ENCODE peak calls at places on chromosomes 3 and 15, in six cellular contexts. S is cardiac muscle cell; Q is CD4-positive, alpha-beta T cell; L is brain microvascular endothelial cell; R is COLO829; V is ELR. G is an unnamed sample.

GRCh38 chr3:182241777-182242556 is 530.2 kb downstream of the SOX2 start:
- DNase-seq in S (peak), Q (no peak), V (no peak), R (no peak), L (no peak), G (peak)

GRCh38 chr15:77904436-77904821 is 173.1 kb downstream of the TBC1D2B start:
- DNase-seq in V (no peak), L (no peak), Q (no peak), S (no peak), R (no peak), G (no peak)

GRCh38 chr3:169237181-169237580 is 426.3 kb downstream of the MECOM start:
- DNase-seq in R (no peak), S (peak), V (no peak), Q (no peak), L (peak), G (no peak)

GRCh38 chr3:58059349-58060321 is 51.4 kb downstream of the FLNB start:
- DNase-seq in L (peak), Q (no peak), S (peak), V (peak), R (no peak), G (no peak)

GRCh38 chr3:169362261-169362660 is 301.3 kb downstream of the MECOM start:
- DNase-seq in Q (no peak), L (no peak), R (no peak), V (peak), S (peak), G (peak)

GRCh38 chr3:15409239-15409638 is 18.1 kb downstream of the METTL6 start:
- DNase-seq in L (no peak), R (no peak), Q (no peak), S (peak), V (peak), G (no peak)

GRCh38 chr3:13877911-13878710 is 1.8 kb downstream of the WNT7A start:
- DNase-seq in R (no peak), S (no peak), V (no peak), L (no peak), Q (no peak), G (no peak)

GRCh38 chr3:152835311-152836102 is 576 bp downstream of the P2RY1 start:
- DNase-seq in Q (no peak), V (peak), R (peak), L (peak), S (peak), G (peak)

GRCh38 chr15:75228787-75229186 is 27.1 kb downstream of the C15orf39 start:
- DNase-seq in R (no peak), L (no peak), Q (no peak), S (no peak), V (no peak), G (no peak)

GRCh38 chr3:156033428-156033827 is 87.0 kb upstream of the KCNAB1 start:
- DNase-seq in S (no peak), R (peak), V (no peak), L (no peak), Q (no peak), G (no peak)

GRCh38 chr15:52008698-52009434 is 10.2 kb upstream of the MAPK6 start:
- DNase-seq in L (no peak), R (no peak), V (no peak), S (no peak), Q (no peak), G (no peak)

GRCh38 chr15:95742836-95743235 is 587.7 kb upstream of the NR2F2 start:
- DNase-seq in L (no peak), R (no peak), V (no peak), Q (no peak), S (peak), G (no peak)

GRCh38 chr3:101084404-101084803 is 91.2 kb upstream of the ABI3BP start:
- DNase-seq in Q (no peak), R (no peak), V (peak), S (no peak), L (no peak), G (peak)

GRCh38 chr15:86743283-86743903 is 663.7 kb downstream of the AGBL1 start:
- DNase-seq in S (no peak), Q (peak), L (no peak), R (peak), V (peak), G (no peak)

GRCh38 chr3:97917813-97918536 is 54.3 kb downstream of the RIOX2 start:
- DNase-seq in S (peak), R (no peak), Q (no peak), V (no peak), L (no peak), G (no peak)

GRCh38 chr3:12948891-12949711 is 107.7 kb upstream of the RPL32 start:
- DNase-seq in Q (no peak), L (peak), S (peak), R (peak), V (peak), G (no peak)

GRCh38 chr15:36449084-36449661 is 130.3 kb upstream of the CDIN1 start:
- DNase-seq in R (no peak), L (no peak), Q (no peak), V (no peak), S (no peak), G (no peak)

GRCh38 chr3:98914210-98915080 is 12.9 kb upstream of the DCBLD2 start:
- DNase-seq in L (no peak), V (no peak), Q (no peak), S (no peak), R (no peak), G (no peak)

GRCh38 chr3:106428565-106428994 is 559.8 kb upstream of the CBLB start:
- DNase-seq in L (peak), V (peak), Q (no peak), R (peak), S (peak), G (peak)

GRCh38 chr3:150277444-150277843 is 130.7 kb upstream of the TSC22D2 start:
- DNase-seq in L (no peak), V (no peak), R (peak), S (no peak), Q (no peak), G (no peak)

GRCh38 chr15:60044636-60045273 is 40.6 kb downstream of the FOXB1 start:
- DNase-seq in S (no peak), R (no peak), L (no peak), V (no peak), Q (no peak), G (no peak)

GRCh38 chr15:38530113-38530512 is 34.5 kb downstream of the RASGRP1 start:
- DNase-seq in V (peak), L (no peak), S (no peak), R (no peak), Q (no peak), G (no peak)

GRCh38 chr15:88223099-88223498 is 33.4 kb downstream of the NTRK3 start:
- DNase-seq in S (no peak), R (no peak), V (no peak), L (no peak), Q (no peak), G (no peak)

GRCh38 chr15:76337047-76337738 is 620 bp downstream of the ISL2 start:
- DNase-seq in V (peak), S (no peak), Q (no peak), R (peak), L (no peak), G (no peak)

GRCh38 chr3:129824926-129825541 is 68.5 kb downstream of the TMCC1 start:
- DNase-seq in S (peak), L (no peak), V (peak), R (peak), Q (no peak), G (peak)

GRCh38 chr3:122858373-122858772 is 63.5 kb downstream of the SLC49A4 start:
- DNase-seq in S (peak), R (peak), V (peak), Q (no peak), L (peak), G (peak)

GRCh38 chr3:42831321-42831713 is 22.1 kb downstream of the ACKR2 start:
- DNase-seq in S (peak), Q (peak), L (peak), R (peak), V (peak), G (no peak)

GRCh38 chr15:99426431-99427105 is 139.2 kb upstream of the MEF2A start:
- DNase-seq in S (no peak), V (no peak), L (no peak), Q (peak), R (no peak), G (no peak)

GRCh38 chr3:37935756-37936666 is 54.6 kb upstream of the VILL start:
- DNase-seq in V (peak), S (peak), L (peak), Q (no peak), R (peak), G (peak)

GRCh38 chr3:62421275-62421674 is 47.9 kb upstream of the FEZF2 start:
- DNase-seq in Q (no peak), S (no peak), V (no peak), R (no peak), L (no peak), G (no peak)

GRCh38 chr3:79558943-79559342 is 208.9 kb downstream of the ROBO1 start:
- DNase-seq in V (no peak), S (no peak), Q (no peak), L (no peak), R (peak), G (no peak)

GRCh38 chr3:73041537-73041936 is 19.9 kb upstream of the EBLN2 start:
- DNase-seq in R (no peak), S (peak), V (no peak), L (no peak), Q (no peak), G (no peak)

GRCh38 chr3:54087581-54088410 is 34.6 kb upstream of the CACNA2D3 start:
- DNase-seq in V (no peak), R (no peak), L (no peak), S (peak), Q (no peak), G (no peak)

GRCh38 chr3:129228891-129229585 is 20.4 kb upstream of the COPG1 start:
- DNase-seq in L (peak), R (peak), Q (no peak), V (peak), S (peak), G (no peak)

GRCh38 chr3:49721165-49721860 is 1.8 kb upstream of the AMIGO3 start:
- DNase-seq in Q (no peak), S (no peak), L (no peak), R (no peak), V (no peak), G (no peak)

GRCh38 chr15:50531163-50531562 is 15.3 kb downstream of the USP50 start:
- DNase-seq in S (no peak), L (no peak), R (no peak), Q (no peak), V (no peak), G (no peak)

G was measured in astrocyte of the cerebellum.